ENCODE peak calls at places on chromosomes 6 and 20, in four cellular contexts. One of them, this sample, is unnamed.

GRCh38 chr20:38790210-38791053 is 15.1 kb upstream of the PPP1R16B start:
- DNase-seq in H1: no peak
- DNase-seq in IMR-90: peak; percentile 38
- DNase-seq in mesenchymal stem cell: peak; percentile 9
- DNase-seq in this sample: no peak

GRCh38 chr20:1127840-1128239 is 9.4 kb downstream of the PSMF1 start:
- DNase-seq in H1: no peak
- DNase-seq in IMR-90: no peak
- DNase-seq in mesenchymal stem cell: no peak
- DNase-seq in this sample: no peak

GRCh38 chr6:56745081-56745480 is 102.4 kb upstream of the DST start:
- DNase-seq in H1: no peak
- DNase-seq in IMR-90: no peak
- DNase-seq in mesenchymal stem cell: no peak
- DNase-seq in this sample: no peak

GRCh38 chr20:38278150-38278549 is 17.6 kb upstream of the KIAA1755 start:
- DNase-seq in H1: no peak
- DNase-seq in IMR-90: peak; percentile 54
- DNase-seq in mesenchymal stem cell: peak; percentile 42
- DNase-seq in this sample: peak; percentile 32

GRCh38 chr20:22836877-22837276 is 198.2 kb upstream of the SSTR4 start:
- DNase-seq in H1: no peak
- DNase-seq in IMR-90: no peak
- DNase-seq in mesenchymal stem cell: peak; percentile 65
- DNase-seq in this sample: no peak

GRCh38 chr6:17361013-17361412 is 32.4 kb upstream of the CAP2 start:
- DNase-seq in H1: no peak
- DNase-seq in IMR-90: peak; percentile 33
- DNase-seq in mesenchymal stem cell: no peak
- DNase-seq in this sample: no peak

GRCh38 chr6:57432162-57432561 is 114.7 kb downstream of the PRIM2 start:
- DNase-seq in H1: no peak
- DNase-seq in IMR-90: peak; percentile 82
- DNase-seq in mesenchymal stem cell: peak; percentile 34
- DNase-seq in this sample: no peak

GRCh38 chr6:139711714-139712585 is 337.5 kb upstream of the CITED2 start:
- DNase-seq in H1: no peak
- DNase-seq in IMR-90: peak; percentile 63
- DNase-seq in mesenchymal stem cell: peak; percentile 37
- DNase-seq in this sample: no peak

GRCh38 chr6:81894286-81894685 is 141.8 kb upstream of the TENT5A start:
- DNase-seq in H1: no peak
- DNase-seq in IMR-90: peak; percentile 83
- DNase-seq in mesenchymal stem cell: peak; percentile 74
- DNase-seq in this sample: no peak

GRCh38 chr20:11652128-11652527 is 265.6 kb upstream of the BTBD3 start:
- DNase-seq in H1: no peak
- DNase-seq in IMR-90: no peak
- DNase-seq in mesenchymal stem cell: no peak
- DNase-seq in this sample: no peak

GRCh38 chr6:109702797-109703196 is 11.7 kb downstream of the FIG4 start:
- DNase-seq in H1: no peak
- DNase-seq in IMR-90: no peak
- DNase-seq in mesenchymal stem cell: no peak
- DNase-seq in this sample: no peak

GRCh38 chr6:166343157-166343502 is 785 bp upstream of the SFT2D1 start:
- DNase-seq in H1: no peak
- DNase-seq in IMR-90: no peak
- DNase-seq in mesenchymal stem cell: no peak
- DNase-seq in this sample: no peak

GRCh38 chr6:166341464-166341863 is 881 bp downstream of the SFT2D1 start:
- DNase-seq in H1: no peak
- DNase-seq in IMR-90: no peak
- DNase-seq in mesenchymal stem cell: no peak
- DNase-seq in this sample: no peak

GRCh38 chr6:166342293-166343156 is at the start of gene SFT2D1:
- DNase-seq in H1: no peak
- DNase-seq in IMR-90: peak; percentile 83
- DNase-seq in mesenchymal stem cell: peak; percentile 87
- DNase-seq in this sample: peak; percentile 68

GRCh38 chr6:166344240-166344639 is 1.9 kb upstream of the SFT2D1 start:
- DNase-seq in H1: no peak
- DNase-seq in IMR-90: no peak
- DNase-seq in mesenchymal stem cell: no peak
- DNase-seq in this sample: no peak

GRCh38 chr6:166341915-166342292 is 441 bp downstream of the SFT2D1 start:
- DNase-seq in H1: no peak
- DNase-seq in IMR-90: no peak
- DNase-seq in mesenchymal stem cell: no peak
- DNase-seq in this sample: no peak
- H4K91ac ChIP-seq in H1: peak overlapping the region; percentile 25
- H4K91ac ChIP-seq in IMR-90: no peak overlapping the region
- H4K91ac ChIP-seq in mesenchymal stem cell: peak overlapping the region; percentile 34
- H4K91ac ChIP-seq in this sample: no peak overlapping the region

GRCh38 chr6:75494290-75494689 is 690 bp upstream of the FILIP1 start:
- DNase-seq in H1: no peak
- DNase-seq in IMR-90: no peak
- DNase-seq in mesenchymal stem cell: peak; percentile 17
- DNase-seq in this sample: no peak

GRCh38 chr6:75491302-75491701 is 2.3 kb downstream of the FILIP1 start:
- DNase-seq in H1: no peak
- DNase-seq in IMR-90: no peak
- DNase-seq in mesenchymal stem cell: no peak
- DNase-seq in this sample: no peak

GRCh38 chr6:75489025-75489424 is 4.6 kb downstream of the FILIP1 start:
- DNase-seq in H1: no peak
- DNase-seq in IMR-90: peak; percentile 27
- DNase-seq in mesenchymal stem cell: peak; percentile 63
- DNase-seq in this sample: no peak

GRCh38 chr6:75493400-75494064 is at the start of gene FILIP1:
- DNase-seq in H1: no peak
- DNase-seq in IMR-90: peak; percentile 56
- DNase-seq in mesenchymal stem cell: peak; percentile 79
- DNase-seq in this sample: no peak

DNA sequence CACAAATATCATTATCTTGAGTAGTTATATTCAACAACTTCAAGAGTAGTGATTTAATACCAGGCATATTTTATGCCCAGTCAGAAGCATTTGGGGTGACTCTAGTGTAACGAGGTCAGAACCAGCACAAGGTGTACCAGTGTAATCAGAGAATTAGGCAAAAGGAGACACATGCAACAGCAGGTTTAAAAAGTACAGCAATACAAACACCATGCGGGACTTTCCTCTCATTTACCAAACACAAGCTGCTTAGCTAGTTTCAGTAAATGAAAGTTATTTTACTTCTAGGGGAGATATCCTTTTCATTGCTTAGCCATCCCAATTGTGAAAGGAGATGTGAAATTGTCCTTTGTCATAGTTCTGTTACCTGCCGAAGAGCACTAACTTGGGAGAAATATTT is 831 bp downstream of the FILIP1 start:
- DNase-seq in H1: no peak
- DNase-seq in IMR-90: no peak
- DNase-seq in mesenchymal stem cell: peak; percentile 12
- DNase-seq in this sample: no peak
- H3K9ac ChIP-seq in H1: no peak overlapping the region
- H3K9ac ChIP-seq in IMR-90: no peak overlapping the region
- H3K9ac ChIP-seq in mesenchymal stem cell: peak overlapping the region; percentile 83
- H3K9ac ChIP-seq in this sample: no peak overlapping the region

GRCh38 chr20:4457566-4458543 is 263.9 kb upstream of the PRND start:
- DNase-seq in H1: peak; percentile 3
- DNase-seq in IMR-90: no peak
- DNase-seq in mesenchymal stem cell: no peak
- DNase-seq in this sample: peak; percentile 39
- H4K91ac ChIP-seq in H1: no peak overlapping the region
- H4K91ac ChIP-seq in IMR-90: no peak overlapping the region
- H4K91ac ChIP-seq in mesenchymal stem cell: no peak overlapping the region
- H4K91ac ChIP-seq in this sample: no peak overlapping the region

DNA sequence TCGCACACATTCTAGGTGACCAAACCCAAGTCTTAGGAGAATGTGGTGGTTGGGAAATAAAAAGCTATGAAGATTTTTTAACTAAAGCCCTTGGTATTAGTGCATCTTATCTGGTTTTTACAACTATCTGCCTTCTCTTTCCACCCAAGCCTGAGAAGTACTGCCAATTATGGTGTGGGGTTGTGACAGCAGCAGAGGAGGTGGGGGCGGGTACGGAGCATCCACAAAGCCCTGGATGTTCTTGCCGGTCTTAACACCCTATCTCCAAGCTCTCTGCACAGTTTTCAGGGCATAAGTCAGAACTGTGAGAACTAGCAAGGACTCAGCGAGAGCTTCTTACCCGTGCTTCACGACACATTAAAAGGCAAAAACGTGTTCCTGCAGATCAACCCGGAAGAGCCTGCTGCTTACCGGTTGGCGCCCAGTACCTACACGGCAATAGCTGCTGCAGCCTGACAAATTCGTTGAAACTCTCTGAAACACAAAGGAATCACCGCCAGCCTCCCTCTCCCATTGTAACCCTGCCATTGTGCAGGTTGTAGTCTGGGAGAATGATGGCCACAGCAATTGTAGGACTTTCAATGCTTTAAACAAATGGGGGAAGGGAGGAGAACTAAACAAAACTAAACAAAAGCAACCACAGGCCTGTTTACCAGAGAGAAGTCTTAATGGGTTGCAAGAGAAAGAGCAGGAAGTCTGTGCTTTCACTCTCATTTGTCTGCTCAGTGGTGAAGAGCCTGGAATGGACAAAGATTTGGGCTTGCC is 461.1 kb upstream of the JARID2 start:
- DNase-seq in H1: peak; percentile 90
- DNase-seq in IMR-90: no peak
- DNase-seq in mesenchymal stem cell: peak; percentile 55
- DNase-seq in this sample: peak; percentile 88
- H3K9ac ChIP-seq in H1: peak overlapping the region; percentile 30
- H3K9ac ChIP-seq in IMR-90: no peak overlapping the region
- H3K9ac ChIP-seq in mesenchymal stem cell: no peak overlapping the region
- H3K9ac ChIP-seq in this sample: no peak overlapping the region

This sample was measured in neuronal stem cell.